ENCODE peak calls at places on chromosomes 6 and 20, in ten cellular contexts. F, W, D, A, R, P, T, H, Z and C are unnamed samples.

GRCh38 chr6:106300944-106301343 is 24.6 kb downstream of the ATG5 start:
- DNase-seq in D (no peak), A (peak; percentile 61), F (no peak), P (no peak), H (peak; percentile 65), T (no peak), W (no peak), Z (peak; percentile 50), R (no peak), C (no peak)

GRCh38 chr6:46626228-46626909 is 26.2 kb downstream of the CYP39A1 start:
- DNase-seq in T (no peak), R (peak; percentile 5), Z (peak; percentile 16), D (no peak), W (no peak), H (peak; percentile 21), P (no peak), F (no peak), A (peak; percentile 45), C (no peak)

GRCh38 chr20:32566379-32567374 is 18.5 kb downstream of the NOL4L start:
- DNase-seq in A (no peak), W (no peak), R (no peak), H (no peak), F (no peak), T (no peak), Z (no peak), P (no peak), D (no peak), C (no peak)

GRCh38 chr6:168387426-168387825 is 53.6 kb upstream of the SMOC2 start:
- DNase-seq in R (no peak), Z (no peak), F (no peak), T (peak; percentile 50), H (no peak), A (no peak), D (no peak), P (no peak), W (no peak), C (no peak)

GRCh38 chr6:51839975-51840374 is 247.4 kb downstream of the PKHD1 start:
- DNase-seq in R (no peak), W (no peak), Z (no peak), D (no peak), A (no peak), T (no peak), H (no peak), F (no peak), P (no peak), C (no peak)

GRCh38 chr20:38628580-38629470 is 27.2 kb downstream of the ARHGAP40 start:
- DNase-seq in T (no peak), A (no peak), H (no peak), R (no peak), P (no peak), Z (no peak), F (no peak), W (no peak), D (no peak), C (no peak)

GRCh38 chr20:18718129-18718528 is 95.5 kb upstream of the SCP2D1 start:
- DNase-seq in T (no peak), H (no peak), A (no peak), F (no peak), Z (peak; percentile 11), W (no peak), R (no peak), D (no peak), P (no peak), C (no peak)

GRCh38 chr6:74871757-74872156 is 334.1 kb downstream of the COL12A1 start:
- DNase-seq in R (no peak), T (no peak), Z (no peak), P (no peak), F (no peak), H (peak; percentile 63), W (no peak), D (no peak), A (peak; percentile 80), C (no peak)

GRCh38 chr20:58721951-58722371 is 29.4 kb downstream of the NPEPL1 start:
- DNase-seq in D (peak; percentile 16), T (peak; percentile 71), A (no peak), W (peak; percentile 91), P (peak; percentile 60), F (no peak), Z (no peak), H (no peak), R (no peak), C (peak; percentile 65)

GRCh38 chr20:34538671-34539123 is 19.8 kb upstream of the MAP1LC3A start:
- DNase-seq in Z (peak; percentile 64), P (no peak), T (no peak), D (no peak), W (no peak), H (peak; percentile 57), R (no peak), F (peak; percentile 56), A (peak; percentile 76), C (no peak)

GRCh38 chr6:107732461-107732860 is 91.7 kb downstream of the SCML4 start:
- DNase-seq in A (no peak), P (no peak), T (no peak), H (no peak), W (peak; percentile 62), Z (no peak), F (no peak), D (no peak), R (no peak), C (no peak)

GRCh38 chr6:6730831-6731230 is 142.3 kb downstream of the LY86 start:
- DNase-seq in A (peak; percentile 86), W (no peak), R (no peak), P (no peak), Z (peak; percentile 10), T (no peak), H (peak; percentile 94), D (no peak), F (no peak), C (no peak)

GRCh38 chr6:134342211-134342610 is 24.3 kb upstream of the SGK1 start:
- DNase-seq in H (no peak), F (no peak), R (no peak), T (no peak), Z (no peak), A (no peak), W (peak; percentile 68), P (peak; percentile 70), D (no peak), C (no peak)

GRCh38 chr6:24775520-24776058 is 852 bp downstream of the GMNN start:
- DNase-seq in Z (no peak), W (no peak), D (no peak), P (no peak), F (no peak), A (peak; percentile 73), T (no peak), R (no peak), H (peak; percentile 70), C (no peak)

DNA sequence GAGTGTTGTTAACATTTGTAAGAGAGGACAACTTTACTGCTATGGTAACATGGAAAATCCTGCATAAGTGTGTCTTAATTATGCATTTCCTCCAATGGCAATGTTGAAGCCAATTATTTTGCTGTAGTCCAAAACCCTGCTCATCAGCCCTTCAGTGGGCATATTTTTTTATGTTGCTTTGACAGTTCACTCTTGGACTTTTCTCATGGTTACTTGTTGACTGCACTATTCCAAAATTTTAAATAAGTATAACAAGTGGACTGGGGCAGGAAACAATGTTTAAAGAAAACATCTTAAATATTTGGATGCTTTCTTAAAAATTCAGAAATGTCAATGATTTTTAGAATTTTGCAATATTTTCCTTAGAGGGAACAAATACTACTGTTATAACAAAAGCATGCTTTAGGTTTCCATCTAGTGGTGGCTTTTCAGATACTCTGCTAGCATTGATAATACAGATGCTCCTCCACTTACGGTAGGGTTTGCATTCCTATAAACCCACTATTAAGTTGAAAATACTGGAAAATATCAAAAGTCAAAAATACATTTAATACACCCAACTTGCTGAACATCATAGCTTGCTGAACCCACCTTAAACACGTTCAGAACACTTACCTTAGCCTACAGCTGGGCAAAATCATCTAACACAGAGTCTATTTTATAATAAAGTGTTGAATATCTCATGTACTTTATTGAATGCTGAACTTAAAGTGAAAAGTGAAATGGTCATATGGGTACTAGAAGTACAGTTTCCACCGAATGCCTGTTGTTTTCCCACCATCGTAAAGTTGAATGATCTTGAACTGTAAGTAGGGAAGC is 86.4 kb downstream of the ADGRG6 start:
- DNase-seq in D (no peak), T (no peak), P (no peak), F (no peak), W (no peak), H (peak; percentile 74), A (peak; percentile 78), R (no peak), Z (peak; percentile 55), C (no peak)
- H3K4me1 ChIP-seq in D (no peaks in the 10 kb centered on the region), T (no peaks in the 10 kb centered on the region), P (no peaks in the 10 kb centered on the region), F (peaks cover 12% of the 10 kb centered on the region), W (no peaks in the 10 kb centered on the region), H (peaks cover 5% of the 10 kb centered on the region), A (peaks cover 11% of the 10 kb centered on the region), R (no peaks in the 10 kb centered on the region), Z (peaks cover 60% of the 10 kb centered on the region), C (no peaks in the 10 kb centered on the region)

GRCh38 chr6:71808865-71809264 is 77.5 kb upstream of the RIMS1 start:
- DNase-seq in T (no peak), R (no peak), D (no peak), Z (no peak), A (no peak), P (no peak), W (no peak), F (no peak), H (no peak), C (no peak)
- H3K9me3 ChIP-seq in T (peaks cover 26% of the 10 kb centered on the region), R (peaks cover 3% of the 10 kb centered on the region), D (peaks cover 38% of the 10 kb centered on the region), Z (no peaks in the 10 kb centered on the region), A (no peaks in the 10 kb centered on the region), P (peaks cover 44% of the 10 kb centered on the region), W (no peaks in the 10 kb centered on the region), F (no peaks in the 10 kb centered on the region), H (no peaks in the 10 kb centered on the region), C (peaks cover 29% of the 10 kb centered on the region)

GRCh38 chr6:29637247-29637646 is 4.3 kb upstream of the GABBR1 start:
- DNase-seq in F (no peak), H (no peak), P (no peak), D (peak; percentile 4), W (no peak), T (no peak), R (no peak), A (no peak), Z (no peak), C (no peak)
- H3K4me3 ChIP-seq in F (no peak overlapping the region), H (no peak overlapping the region), P (no peak overlapping the region), D (no peak overlapping the region), W (no peak overlapping the region), T (no peak overlapping the region), R (no peak overlapping the region), A (no peak overlapping the region), Z (no peak overlapping the region), C (no peak overlapping the region)

GRCh38 chr20:10659651-10660601 is 13.9 kb downstream of the JAG1 start:
- DNase-seq in P (no peak), W (no peak), D (peak; percentile 49), F (no peak), A (no peak), T (no peak), R (no peak), H (no peak), Z (no peak), C (no peak)

GRCh38 chr20:10661261-10661660 is 12.5 kb downstream of the JAG1 start:
- DNase-seq in T (no peak), P (peak; percentile 32), H (no peak), Z (no peak), R (no peak), D (no peak), A (no peak), W (no peak), F (no peak), C (no peak)

GRCh38 chr20:10660661-10661060 is 13.1 kb downstream of the JAG1 start:
- DNase-seq in F (no peak), H (no peak), Z (no peak), W (no peak), R (no peak), D (no peak), T (peak; percentile 87), A (no peak), P (peak; percentile 61), C (peak; percentile 84)

GRCh38 chr20:10662661-10663458 is 10.9 kb downstream of the JAG1 start:
- DNase-seq in A (no peak), Z (no peak), R (no peak), W (no peak), T (no peak), F (no peak), D (no peak), H (no peak), P (peak; percentile 58), C (peak; percentile 61)

GRCh38 chr20:10662151-10662550 is 11.6 kb downstream of the JAG1 start:
- DNase-seq in A (no peak), R (no peak), D (no peak), W (no peak), P (peak; percentile 30), Z (no peak), T (no peak), H (no peak), F (no peak), C (no peak)
- H3K4me1 ChIP-seq in A (peaks cover 53% of the 10 kb centered on the region), R (peaks cover 45% of the 10 kb centered on the region), D (peaks cover 16% of the 10 kb centered on the region), W (peaks cover 67% of the 10 kb centered on the region), P (peaks cover 87% of the 10 kb centered on the region), Z (peaks cover 99% of the 10 kb centered on the region), T (peaks cover 89% of the 10 kb centered on the region), H (peaks cover 14% of the 10 kb centered on the region), F (no peaks in the 10 kb centered on the region), C (peaks cover 88% of the 10 kb centered on the region)